ENCODE peak calls at places on chromosomes 3 and 15, in eight cellular contexts. K is astrocyte of the cerebellum, X is transverse colon, C is stomach, F is astrocyte, J is fibroblast of pulmonary artery, T is heart right ventricle, P is lower lobe of right lung. N is an unnamed sample.

GRCh38 chr3:120471643-120472042 is 20.9 kb upstream of the FSTL1 start:
- DNase-seq in K (peak), X (no peak), C (no peak), F (peak), J (peak), T (no peak), P (no peak), N (no peak)

GRCh38 chr3:74217467-74217866 is 397.0 kb downstream of the CNTN3 start:
- DNase-seq in K (no peak), X (no peak), C (no peak), F (no peak), J (no peak), T (no peak), P (no peak), N (no peak)

GRCh38 chr3:111690242-111690641 is 95.1 kb upstream of the ZBED2 start:
- DNase-seq in K (peak), X (no peak), C (no peak), F (peak), J (no peak), T (no peak), P (no peak), N (no peak)

GRCh38 chr3:37093481-37093880 is 80.9 kb downstream of the LRRFIP2 start:
- DNase-seq in K (no peak), X (no peak), C (no peak), F (peak), J (peak), T (no peak), P (no peak), N (no peak)

GRCh38 chr3:8371085-8371551 is 130.5 kb upstream of the LMCD1 start:
- DNase-seq in K (peak), X (no peak), C (no peak), F (peak), J (peak), T (no peak), P (no peak), N (no peak)

GRCh38 chr15:80613762-80614365 is 81.2 kb upstream of the ABHD17C start:
- DNase-seq in K (no peak), X (no peak), C (no peak), F (no peak), J (no peak), T (no peak), P (no peak), N (no peak)

GRCh38 chr3:66738625-66739330 is 238.0 kb upstream of the LRIG1 start:
- DNase-seq in K (no peak), X (no peak), C (no peak), F (peak), J (peak), T (no peak), P (no peak), N (no peak)

GRCh38 chr3:129474986-129475804 is 35.2 kb downstream of the IFT122 start:
- DNase-seq in K (no peak), X (no peak), C (no peak), F (peak), J (no peak), T (no peak), P (no peak), N (no peak)

GRCh38 chr15:69341356-69341755 is 42.6 kb downstream of the PAQR5 start:
- DNase-seq in K (no peak), X (no peak), C (no peak), F (no peak), J (no peak), T (no peak), P (no peak), N (no peak)

GRCh38 chr15:25431821-25432561 is 6.8 kb downstream of the UBE3A start:
- DNase-seq in K (no peak), X (no peak), C (no peak), F (no peak), J (no peak), T (no peak), P (no peak), N (no peak)

GRCh38 chr3:55615694-55616310 is 128.7 kb upstream of the WNT5A start:
- DNase-seq in K (no peak), X (no peak), C (no peak), F (no peak), J (no peak), T (no peak), P (no peak), N (no peak)

GRCh38 chr3:65582012-65582717 is 456.6 kb downstream of the MAGI1 start:
- DNase-seq in K (no peak), X (no peak), C (no peak), F (no peak), J (no peak), T (no peak), P (no peak), N (no peak)

GRCh38 chr3:38088679-38089078 is 48.2 kb downstream of the ACAA1 start:
- DNase-seq in K (no peak), X (no peak), C (no peak), F (no peak), J (no peak), T (no peak), P (no peak), N (no peak)

DNA sequence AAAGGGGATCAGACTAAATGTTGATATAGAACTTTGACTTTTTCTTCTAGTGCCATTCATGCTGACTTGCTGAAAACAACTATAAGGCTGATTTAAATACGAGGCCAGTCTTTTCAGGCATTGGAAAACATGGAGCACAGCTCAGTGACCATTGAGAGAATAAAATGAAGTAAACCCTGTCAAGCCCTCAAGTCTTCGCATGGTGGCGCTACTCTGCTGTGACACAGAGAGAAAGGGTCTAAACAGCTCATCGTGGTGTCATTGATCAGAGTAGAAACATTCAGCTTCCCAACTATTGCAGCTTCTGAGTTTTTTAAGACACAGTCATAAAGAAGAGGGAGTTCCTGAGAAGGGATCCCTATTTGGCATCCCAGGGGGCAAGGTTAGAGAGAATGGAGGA is 716.2 kb downstream of the DIPK2A start:
- DNase-seq in K (no peak), X (no peak), C (no peak), F (no peak), J (peak), T (no peak), P (no peak), N (no peak)
- TF ChIP-seq CTCF in K (no peak), X (no peak), C (no peak), F (no peak), J (no peak), T (no peak), P (no peak), N (peak)

GRCh38 chr3:173398111-173398479 is 551 bp downstream of the NLGN1 start:
- DNase-seq in K (peak), X (no peak), C (no peak), F (peak), J (peak), T (no peak), P (no peak), N (no peak)
- H3K4me3 ChIP-seq in K (peak), X (peak), C (peak), F (peak), J (peak), T (peak), P (peak), N (peak)

GRCh38 chr15:77632760-77633133 is at the start of gene LINGO1:
- DNase-seq in K (no peak), X (no peak), C (no peak), F (peak), J (no peak), T (peak), P (no peak), N (no peak)

GRCh38 chr15:77631790-77632551 is 741 bp downstream of the LINGO1 start:
- DNase-seq in K (no peak), X (peak), C (no peak), F (no peak), J (no peak), T (no peak), P (no peak), N (no peak)

GRCh38 chr15:77629070-77630030 is 3.4 kb downstream of the LINGO1 start:
- DNase-seq in K (no peak), X (no peak), C (no peak), F (no peak), J (no peak), T (no peak), P (no peak), N (no peak)

GRCh38 chr15:77630064-77630463 is 2.6 kb downstream of the LINGO1 start:
- DNase-seq in K (no peak), X (peak), C (no peak), F (no peak), J (no peak), T (no peak), P (no peak), N (no peak)

GRCh38 chr15:77630956-77631789 is 1.5 kb downstream of the LINGO1 start:
- DNase-seq in K (no peak), X (peak), C (no peak), F (no peak), J (no peak), T (no peak), P (no peak), N (no peak)
- TF ChIP-seq CTCF in K (peak), X (no peak), C (no peak), F (no peak), J (peak), T (peak), P (no peak), N (peak)

GRCh38 chr3:40037582-40037981 is 228.2 kb downstream of the MYRIP start:
- DNase-seq in K (no peak), X (no peak), C (no peak), F (no peak), J (no peak), T (no peak), P (no peak), N (no peak)
- H3K4me3 ChIP-seq in K (no peak), X (no peak), C (no peak), F (no peak), J (no peak), T (no peak), P (no peak), N (no peak)

GRCh38 chr15:78209646-78210348 is 24.6 kb downstream of the ACSBG1 start:
- DNase-seq in K (no peak), X (peak), C (peak), F (no peak), J (no peak), T (no peak), P (peak), N (peak)
- TF ChIP-seq CTCF in K (no peak), X (no peak), C (no peak), F (no peak), J (no peak), T (no peak), P (no peak), N (no peak)

N was measured in LNCaP clone FGC.